ENCODE peak calls at places on chromosomes 5 and 9, in ten cellular contexts. One of them, this sample, is unnamed.

GRCh38 chr5:179322071-179323025 is 22.9 kb downstream of the ADAMTS2 start:
- DNase-seq in HL-60: no peak
- DNase-seq in neural progenitor cell: no peak
- DNase-seq in choroid plexus epithelial cell: no peak
- DNase-seq in HFF-Myc: no peak
- DNase-seq in foreskin keratinocyte: no peak
- DNase-seq in cardiac fibroblast: no peak
- DNase-seq in PC-9: no peak
- DNase-seq in Caco-2: peak; percentile 23
- DNase-seq in Calu3: no peak
- DNase-seq in this sample: no peak

GRCh38 chr9:129989740-129990139 is 53.2 kb downstream of the FNBP1 start:
- DNase-seq in choroid plexus epithelial cell: peak; percentile 66
- DNase-seq in cardiac fibroblast: peak; percentile 68
- DNase-seq in HL-60: no peak
- DNase-seq in HFF-Myc: no peak
- DNase-seq in neural progenitor cell: no peak
- DNase-seq in Calu3: peak; percentile 32
- DNase-seq in PC-9: peak; percentile 59
- DNase-seq in Caco-2: no peak
- DNase-seq in foreskin keratinocyte: no peak
- DNase-seq in this sample: no peak

GRCh38 chr5:60267907-60268306 is 374.4 kb upstream of the PDE4D start:
- DNase-seq in cardiac fibroblast: no peak
- DNase-seq in HFF-Myc: no peak
- DNase-seq in Caco-2: no peak
- DNase-seq in HL-60: no peak
- DNase-seq in PC-9: no peak
- DNase-seq in neural progenitor cell: no peak
- DNase-seq in choroid plexus epithelial cell: no peak
- DNase-seq in foreskin keratinocyte: no peak
- DNase-seq in Calu3: no peak
- DNase-seq in this sample: no peak

GRCh38 chr5:138961221-138961620 is 86.1 kb upstream of the LRRTM2 start:
- DNase-seq in neural progenitor cell: no peak
- DNase-seq in Calu3: no peak
- DNase-seq in PC-9: no peak
- DNase-seq in HFF-Myc: no peak
- DNase-seq in HL-60: no peak
- DNase-seq in choroid plexus epithelial cell: no peak
- DNase-seq in cardiac fibroblast: no peak
- DNase-seq in Caco-2: no peak
- DNase-seq in foreskin keratinocyte: no peak
- DNase-seq in this sample: no peak

GRCh38 chr5:172828911-172829431 is 5.1 kb upstream of the ERGIC1 start:
- DNase-seq in HFF-Myc: no peak
- DNase-seq in PC-9: no peak
- DNase-seq in choroid plexus epithelial cell: peak; percentile 88
- DNase-seq in cardiac fibroblast: no peak
- DNase-seq in neural progenitor cell: no peak
- DNase-seq in Calu3: no peak
- DNase-seq in Caco-2: no peak
- DNase-seq in HL-60: no peak
- DNase-seq in foreskin keratinocyte: no peak
- DNase-seq in this sample: no peak

GRCh38 chr5:1174122-1174936 is 27.1 kb upstream of the SLC6A19 start:
- DNase-seq in choroid plexus epithelial cell: peak; percentile 64
- DNase-seq in foreskin keratinocyte: no peak
- DNase-seq in cardiac fibroblast: peak; percentile 80
- DNase-seq in HFF-Myc: peak; percentile 47
- DNase-seq in neural progenitor cell: peak; percentile 76
- DNase-seq in PC-9: peak; percentile 77
- DNase-seq in HL-60: peak; percentile 15
- DNase-seq in Caco-2: peak; percentile 73
- DNase-seq in Calu3: peak; percentile 87
- DNase-seq in this sample: peak; percentile 75

GRCh38 chr5:67095346-67095871 is 101.2 kb downstream of the CD180 start:
- DNase-seq in Caco-2: no peak
- DNase-seq in choroid plexus epithelial cell: peak; percentile 78
- DNase-seq in HL-60: no peak
- DNase-seq in Calu3: no peak
- DNase-seq in foreskin keratinocyte: no peak
- DNase-seq in cardiac fibroblast: peak; percentile 85
- DNase-seq in PC-9: no peak
- DNase-seq in HFF-Myc: no peak
- DNase-seq in neural progenitor cell: peak; percentile 19
- DNase-seq in this sample: no peak

GRCh38 chr5:52692039-52692438 is 95.7 kb upstream of the ITGA1 start:
- DNase-seq in PC-9: no peak
- DNase-seq in Calu3: no peak
- DNase-seq in Caco-2: no peak
- DNase-seq in cardiac fibroblast: no peak
- DNase-seq in neural progenitor cell: no peak
- DNase-seq in HL-60: no peak
- DNase-seq in choroid plexus epithelial cell: peak; percentile 71
- DNase-seq in foreskin keratinocyte: no peak
- DNase-seq in HFF-Myc: peak; percentile 27
- DNase-seq in this sample: no peak

GRCh38 chr9:79264511-79265448 is 307.0 kb upstream of the TLE4 start:
- DNase-seq in choroid plexus epithelial cell: no peak
- DNase-seq in neural progenitor cell: no peak
- DNase-seq in HFF-Myc: no peak
- DNase-seq in Caco-2: no peak
- DNase-seq in PC-9: no peak
- DNase-seq in cardiac fibroblast: no peak
- DNase-seq in HL-60: peak; percentile 43
- DNase-seq in Calu3: no peak
- DNase-seq in foreskin keratinocyte: no peak
- DNase-seq in this sample: no peak

GRCh38 chr9:1208185-1208584 is 158.0 kb downstream of the DMRT2 start:
- DNase-seq in Calu3: no peak
- DNase-seq in HL-60: no peak
- DNase-seq in HFF-Myc: no peak
- DNase-seq in foreskin keratinocyte: no peak
- DNase-seq in choroid plexus epithelial cell: peak; percentile 46
- DNase-seq in Caco-2: no peak
- DNase-seq in neural progenitor cell: no peak
- DNase-seq in cardiac fibroblast: no peak
- DNase-seq in PC-9: no peak
- DNase-seq in this sample: no peak

GRCh38 chr9:96619491-96620154 is at the start of gene CDC14B:
- DNase-seq in Caco-2: peak; percentile 98
- DNase-seq in cardiac fibroblast: peak; percentile 88
- DNase-seq in HL-60: peak; percentile 5
- DNase-seq in Calu3: peak; percentile 92
- DNase-seq in HFF-Myc: peak; percentile 54
- DNase-seq in foreskin keratinocyte: peak; percentile 72
- DNase-seq in PC-9: peak; percentile 96
- DNase-seq in choroid plexus epithelial cell: peak; percentile 91
- DNase-seq in neural progenitor cell: peak; percentile 96
- DNase-seq in this sample: peak; percentile 90

GRCh38 chr5:179730852-179731251 is 1.8 kb upstream of the MAML1 start:
- DNase-seq in Caco-2: no peak
- DNase-seq in foreskin keratinocyte: no peak
- DNase-seq in HFF-Myc: no peak
- DNase-seq in PC-9: no peak
- DNase-seq in HL-60: peak; percentile 62
- DNase-seq in cardiac fibroblast: peak; percentile 32
- DNase-seq in neural progenitor cell: no peak
- DNase-seq in Calu3: no peak
- DNase-seq in choroid plexus epithelial cell: no peak
- DNase-seq in this sample: no peak

GRCh38 chr5:79173626-79174025 is 62.0 kb downstream of the BHMT start:
- DNase-seq in HL-60: no peak
- DNase-seq in PC-9: peak; percentile 93
- DNase-seq in HFF-Myc: no peak
- DNase-seq in foreskin keratinocyte: no peak
- DNase-seq in Calu3: peak; percentile 36
- DNase-seq in neural progenitor cell: no peak
- DNase-seq in choroid plexus epithelial cell: no peak
- DNase-seq in cardiac fibroblast: no peak
- DNase-seq in Caco-2: no peak
- DNase-seq in this sample: no peak

GRCh38 chr9:8315211-8315610 is 515.6 kb upstream of the DMAC1 start:
- DNase-seq in Calu3: no peak
- DNase-seq in neural progenitor cell: no peak
- DNase-seq in foreskin keratinocyte: no peak
- DNase-seq in HL-60: no peak
- DNase-seq in PC-9: no peak
- DNase-seq in cardiac fibroblast: no peak
- DNase-seq in choroid plexus epithelial cell: no peak
- DNase-seq in HFF-Myc: no peak
- DNase-seq in Caco-2: no peak
- DNase-seq in this sample: no peak

GRCh38 chr5:123037104-123037418 is 536 bp upstream of the PPIC start:
- DNase-seq in Caco-2: no peak
- DNase-seq in choroid plexus epithelial cell: no peak
- DNase-seq in PC-9: peak; percentile 36
- DNase-seq in HFF-Myc: no peak
- DNase-seq in cardiac fibroblast: no peak
- DNase-seq in foreskin keratinocyte: no peak
- DNase-seq in Calu3: no peak
- DNase-seq in HL-60: no peak
- DNase-seq in neural progenitor cell: no peak
- DNase-seq in this sample: no peak

GRCh38 chr5:28310696-28311095 is 1272.3 kb upstream of the CDH9 start:
- DNase-seq in neural progenitor cell: no peak
- DNase-seq in choroid plexus epithelial cell: no peak
- DNase-seq in HL-60: no peak
- DNase-seq in Calu3: no peak
- DNase-seq in Caco-2: no peak
- DNase-seq in PC-9: no peak
- DNase-seq in foreskin keratinocyte: no peak
- DNase-seq in HFF-Myc: no peak
- DNase-seq in cardiac fibroblast: no peak
- DNase-seq in this sample: no peak

DNA sequence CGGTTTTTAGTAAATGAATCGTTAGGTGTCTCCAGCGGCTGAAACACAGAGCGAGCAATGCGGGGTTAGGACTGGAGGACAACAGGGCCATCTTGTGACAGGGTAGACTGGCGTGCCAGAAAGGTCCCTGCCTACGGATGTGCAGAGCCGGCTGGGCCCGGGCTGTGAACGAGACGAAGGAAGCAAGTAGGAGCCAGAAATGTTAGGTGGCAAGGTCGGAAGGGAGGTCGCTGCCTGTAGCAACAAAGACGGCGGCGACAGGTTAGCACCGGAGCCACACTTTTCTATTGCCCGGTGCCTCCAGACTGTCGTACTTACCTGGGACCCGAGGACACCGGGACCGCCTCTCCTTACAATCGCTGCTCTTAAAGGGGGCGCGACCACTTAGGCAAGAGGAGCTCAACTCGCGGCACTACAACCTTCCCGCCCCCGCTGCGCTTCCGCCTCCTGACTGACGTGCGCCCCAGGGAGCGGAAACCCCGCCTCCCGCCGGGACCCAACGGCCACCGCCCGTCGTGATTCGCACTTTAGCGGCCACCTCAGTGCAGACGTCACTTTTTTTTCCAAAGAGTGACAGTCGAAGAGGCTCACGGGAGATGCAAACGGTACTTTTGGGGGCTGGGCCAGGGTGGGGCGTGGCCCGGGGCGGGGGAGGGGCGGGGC is at the start of gene INIP:
- DNase-seq in foreskin keratinocyte: peak; percentile 90
- DNase-seq in choroid plexus epithelial cell: peak; percentile 97
- DNase-seq in neural progenitor cell: peak; percentile 97
- DNase-seq in PC-9: peak; percentile 93
- DNase-seq in Calu3: peak; percentile 94
- DNase-seq in cardiac fibroblast: peak; percentile 97
- DNase-seq in HL-60: peak; percentile 96
- DNase-seq in Caco-2: peak; percentile 98
- DNase-seq in HFF-Myc: peak; percentile 88
- DNase-seq in this sample: peak; percentile 85
- TF ChIP-seq CTCF in foreskin keratinocyte: peak; percentile 44
- TF ChIP-seq CTCF in choroid plexus epithelial cell: peak; percentile 2
- TF ChIP-seq CTCF in neural progenitor cell: peak; percentile 30
- TF ChIP-seq CTCF in PC-9: no peak
- TF ChIP-seq CTCF in Calu3: no peak
- TF ChIP-seq CTCF in cardiac fibroblast: no peak
- TF ChIP-seq CTCF in HL-60: no peak
- TF ChIP-seq CTCF in Caco-2: no peak
- TF ChIP-seq CTCF in HFF-Myc: no peak
- TF ChIP-seq CTCF in this sample: no peak

GRCh38 chr5:132490484-132491367 is at the start of gene IRF1:
- DNase-seq in Calu3: peak; percentile 99
- DNase-seq in neural progenitor cell: peak; percentile 94
- DNase-seq in foreskin keratinocyte: peak; percentile 86
- DNase-seq in HFF-Myc: no peak
- DNase-seq in Caco-2: peak; percentile 95
- DNase-seq in choroid plexus epithelial cell: peak; percentile 97
- DNase-seq in cardiac fibroblast: peak; percentile 98
- DNase-seq in PC-9: peak; percentile 88
- DNase-seq in HL-60: peak; percentile 66
- DNase-seq in this sample: peak; percentile 84
- TF ChIP-seq CTCF in Calu3: no peak
- TF ChIP-seq CTCF in neural progenitor cell: no peak
- TF ChIP-seq CTCF in foreskin keratinocyte: peak; percentile 39
- TF ChIP-seq CTCF in HFF-Myc: no peak
- TF ChIP-seq CTCF in Caco-2: peak; percentile 4
- TF ChIP-seq CTCF in choroid plexus epithelial cell: no peak
- TF ChIP-seq CTCF in cardiac fibroblast: no peak
- TF ChIP-seq CTCF in PC-9: no peak
- TF ChIP-seq CTCF in HL-60: no peak
- TF ChIP-seq CTCF in this sample: no peak

GRCh38 chr5:133406632-133407276 is 205.6 kb downstream of the FSTL4 start:
- DNase-seq in Caco-2: no peak
- DNase-seq in Calu3: no peak
- DNase-seq in HFF-Myc: no peak
- DNase-seq in PC-9: no peak
- DNase-seq in choroid plexus epithelial cell: no peak
- DNase-seq in neural progenitor cell: no peak
- DNase-seq in foreskin keratinocyte: no peak
- DNase-seq in HL-60: no peak
- DNase-seq in cardiac fibroblast: no peak
- DNase-seq in this sample: no peak
- TF ChIP-seq CTCF in Caco-2: no peak
- TF ChIP-seq CTCF in Calu3: no peak
- TF ChIP-seq CTCF in HFF-Myc: no peak
- TF ChIP-seq CTCF in PC-9: no peak
- TF ChIP-seq CTCF in choroid plexus epithelial cell: no peak
- TF ChIP-seq CTCF in neural progenitor cell: no peak
- TF ChIP-seq CTCF in foreskin keratinocyte: no peak
- TF ChIP-seq CTCF in HL-60: no peak
- TF ChIP-seq CTCF in cardiac fibroblast: no peak
- TF ChIP-seq CTCF in this sample: no peak

DNA sequence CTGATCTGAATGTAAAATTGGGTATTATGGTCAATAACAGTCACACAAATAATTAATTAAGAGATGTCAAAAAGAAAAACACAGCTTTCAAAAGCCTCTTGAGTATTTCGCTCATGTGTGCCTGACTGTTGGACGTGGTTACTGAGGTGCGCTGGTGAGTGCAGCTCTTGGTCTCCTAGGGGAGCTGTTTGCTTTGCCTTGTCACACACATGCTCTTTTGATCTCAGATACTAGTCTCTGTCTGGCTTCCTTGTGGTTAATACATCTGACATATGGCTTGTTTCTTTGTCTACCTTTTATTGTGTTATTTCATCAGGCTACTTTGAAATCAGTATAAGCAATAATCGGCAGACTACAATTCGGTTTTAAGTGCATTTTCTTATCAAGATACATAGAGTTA is 51.5 kb downstream of the PCSK1 start:
- DNase-seq in foreskin keratinocyte: no peak
- DNase-seq in HL-60: no peak
- DNase-seq in neural progenitor cell: peak; percentile 29
- DNase-seq in choroid plexus epithelial cell: peak; percentile 18
- DNase-seq in PC-9: no peak
- DNase-seq in HFF-Myc: no peak
- DNase-seq in cardiac fibroblast: no peak
- DNase-seq in Calu3: no peak
- DNase-seq in Caco-2: no peak
- DNase-seq in this sample: no peak
- TF ChIP-seq CTCF in foreskin keratinocyte: no peak
- TF ChIP-seq CTCF in HL-60: no peak
- TF ChIP-seq CTCF in neural progenitor cell: peak; percentile 28
- TF ChIP-seq CTCF in choroid plexus epithelial cell: peak; percentile 21
- TF ChIP-seq CTCF in PC-9: no peak
- TF ChIP-seq CTCF in HFF-Myc: no peak
- TF ChIP-seq CTCF in cardiac fibroblast: no peak
- TF ChIP-seq CTCF in Calu3: no peak
- TF ChIP-seq CTCF in Caco-2: peak; percentile 39
- TF ChIP-seq CTCF in this sample: no peak